ENCODE peak calls at places on chromosomes 13 and 19, in seven cellular contexts. Q is upper lobe of right lung, W is RWPE1, C is IMR-90, I is GM23248, J is sigmoid colon, F is thoracic aorta. Y is an unnamed sample.

GRCh38 chr19:49780861-49781260 is 14.1 kb downstream of the AP2A1 start:
- DNase-seq in Q (no peak), W (no peak), C (no peak), I (no peak), J (no peak), F (no peak), Y (no peak)

GRCh38 chr19:16902545-16902944 is 13.7 kb downstream of the F2RL3 start:
- DNase-seq in Q (no peak), W (no peak), C (no peak), I (no peak), J (no peak), F (no peak), Y (no peak)

GRCh38 chr19:8305798-8306197 is 2.4 kb downstream of the CD320 start:
- DNase-seq in Q (peak), W (no peak), C (no peak), I (no peak), J (peak), F (no peak), Y (no peak)

GRCh38 chr13:99302637-99303505 is 4.3 kb downstream of the GPR183 start:
- DNase-seq in Q (no peak), W (no peak), C (no peak), I (no peak), J (no peak), F (no peak), Y (no peak)

GRCh38 chr13:45879666-45880065 is 28.1 kb upstream of the SIAH3 start:
- DNase-seq in Q (no peak), W (peak), C (no peak), I (no peak), J (no peak), F (no peak), Y (no peak)

GRCh38 chr13:98839826-98840769 is 87.6 kb upstream of the SLC15A1 start:
- DNase-seq in Q (peak), W (peak), C (peak), I (peak), J (peak), F (no peak), Y (no peak)

GRCh38 chr13:101499406-101499805 is 46.9 kb downstream of the ITGBL1 start:
- DNase-seq in Q (no peak), W (no peak), C (peak), I (peak), J (no peak), F (no peak), Y (no peak)

GRCh38 chr13:102648046-102648445 is 46.8 kb downstream of the METTL21C start:
- DNase-seq in Q (no peak), W (no peak), C (no peak), I (no peak), J (no peak), F (no peak), Y (no peak)

GRCh38 chr13:114162533-114162922 is 16.5 kb upstream of the CFAP97D2 start:
- DNase-seq in Q (no peak), W (no peak), C (no peak), I (no peak), J (no peak), F (no peak), Y (no peak)
- H3K27ac ChIP-seq in Q (peak), W (no peak), C (no peak), I (no peak), J (no peak), F (no peak), Y (no peak)

DNA sequence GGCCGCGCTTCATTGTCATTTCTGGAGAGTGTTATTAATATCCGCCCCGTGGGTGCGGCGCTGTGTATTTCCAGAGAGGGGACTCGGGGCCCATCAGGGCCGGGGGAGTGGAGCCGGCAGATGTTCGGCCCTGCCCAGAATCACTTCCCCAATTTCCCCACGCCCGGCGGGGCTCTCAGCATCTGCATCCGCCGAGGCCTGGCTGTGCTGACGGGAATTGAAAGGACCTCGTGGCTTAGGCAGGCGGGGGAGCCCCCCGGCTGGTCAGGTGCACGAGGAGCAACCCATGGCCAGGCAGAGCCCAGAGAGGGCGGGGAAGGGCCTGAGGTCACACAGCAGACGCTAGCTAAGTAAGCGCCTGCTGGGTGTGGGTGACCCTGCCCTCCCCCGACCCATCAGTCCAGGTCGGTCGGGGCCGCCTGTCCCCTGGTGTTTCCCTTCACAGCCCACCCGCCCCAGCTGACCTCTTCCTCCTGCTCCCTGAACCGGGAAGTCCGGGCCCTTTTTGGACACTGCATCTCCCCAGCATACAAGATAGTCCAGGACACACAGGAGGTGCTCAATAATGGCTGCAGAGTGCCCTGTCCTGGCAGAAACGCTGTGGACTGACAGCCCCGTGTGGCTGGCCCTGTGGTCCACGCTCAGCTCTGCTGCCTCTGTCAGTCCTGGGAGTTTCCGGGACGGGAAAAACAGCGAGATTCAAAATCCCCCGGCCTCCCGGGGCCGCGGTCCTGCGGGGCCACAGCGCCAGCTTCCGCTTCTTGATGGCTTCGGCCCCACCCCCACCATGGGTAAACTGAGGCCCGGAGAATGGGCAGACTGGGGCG is 22.1 kb downstream of the ARID3A start:
- DNase-seq in Q (peak), W (no peak), C (no peak), I (no peak), J (peak), F (no peak), Y (no peak)
- H3K27ac ChIP-seq in Q (no peak), W (no peak), C (no peak), I (no peak), J (no peak), F (no peak), Y (no peak)

GRCh38 chr13:79658333-79658975 is 177.5 kb downstream of the NDFIP2 start:
- DNase-seq in Q (no peak), W (no peak), C (no peak), I (no peak), J (no peak), F (no peak), Y (no peak)
- H3K27ac ChIP-seq in Q (no peak), W (peak), C (no peak), I (no peak), J (no peak), F (no peak), Y (peak)

DNA sequence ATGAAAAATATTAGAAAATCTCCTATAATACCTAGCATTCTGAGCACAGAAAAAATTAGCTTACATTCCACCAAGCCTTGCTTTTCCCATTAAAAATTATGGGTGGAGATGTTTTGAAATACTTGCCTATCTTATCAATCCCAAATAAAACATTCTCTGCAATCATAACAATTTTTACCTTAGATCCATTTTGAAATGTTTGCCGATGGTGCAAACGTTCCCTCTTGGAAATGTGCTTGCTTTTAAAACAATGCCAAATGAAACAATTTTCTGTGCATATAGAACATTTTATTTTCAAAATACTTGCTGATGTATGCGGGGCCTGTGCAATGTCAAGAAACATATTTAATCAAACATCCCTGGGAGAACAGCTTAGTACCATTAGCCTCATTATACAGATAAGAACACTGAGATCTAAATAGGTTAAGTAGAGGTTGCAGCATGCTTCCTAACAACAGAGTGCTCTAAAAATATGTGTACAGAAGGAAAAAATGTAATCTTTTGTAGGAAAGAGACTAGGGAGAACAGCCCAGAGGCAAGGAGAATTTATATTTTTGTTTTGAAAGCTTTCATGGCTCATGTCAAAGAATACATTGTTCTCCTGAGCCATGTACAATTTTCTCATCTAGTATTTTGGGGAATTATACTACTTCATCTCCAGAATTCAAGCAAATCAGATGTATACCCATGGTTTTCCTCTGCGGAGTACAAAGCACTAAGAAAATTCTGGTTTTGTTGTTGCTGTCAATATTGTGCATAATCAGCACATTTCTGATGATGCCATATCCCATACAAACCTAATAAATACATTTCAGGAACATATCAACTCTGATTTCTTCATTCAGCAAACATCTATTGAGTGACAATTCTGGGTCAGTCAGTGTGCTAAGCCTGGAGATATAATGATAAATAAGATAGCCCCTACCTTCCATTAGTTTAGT is 25.9 kb upstream of the FNDC3A start:
- DNase-seq in Q (no peak), W (no peak), C (no peak), I (no peak), J (no peak), F (no peak), Y (no peak)
- H3K27ac ChIP-seq in Q (no peak), W (no peak), C (no peak), I (no peak), J (no peak), F (no peak), Y (peak)

GRCh38 chr13:29858667-29859066 is 8.2 kb upstream of the UBL3 start:
- DNase-seq in Q (no peak), W (no peak), C (peak), I (peak), J (no peak), F (no peak), Y (no peak)

GRCh38 chr13:29859971-29860370 is 9.6 kb upstream of the UBL3 start:
- DNase-seq in Q (no peak), W (no peak), C (peak), I (peak), J (no peak), F (no peak), Y (no peak)

GRCh38 chr13:29857089-29857488 is 6.7 kb upstream of the UBL3 start:
- DNase-seq in Q (no peak), W (no peak), C (no peak), I (no peak), J (no peak), F (no peak), Y (no peak)

GRCh38 chr13:29855784-29856183 is 5.4 kb upstream of the UBL3 start:
- DNase-seq in Q (no peak), W (no peak), C (no peak), I (no peak), J (no peak), F (no peak), Y (no peak)

GRCh38 chr13:29858231-29858630 is 7.8 kb upstream of the UBL3 start:
- DNase-seq in Q (no peak), W (no peak), C (no peak), I (peak), J (no peak), F (no peak), Y (no peak)
- H3K27ac ChIP-seq in Q (no peak), W (no peak), C (no peak), I (peak), J (no peak), F (no peak), Y (no peak)